ENCODE peak calls at places on chromosome 2, in five cellular contexts. Q is A549, J is psoas muscle, X is MM.1S, D is GM12878. V is an unnamed sample.

GRCh38 chr2:68643011-68643873 is at the start of gene PROKR1:
- DNase-seq in J (peak; percentile 50), X (no peak), Q (peak; percentile 7), D (no peak), V (peak; percentile 63)

GRCh38 chr2:175892046-175892445 is 110.0 kb downstream of the LNPK start:
- DNase-seq in X (no peak), Q (no peak), D (no peak), J (no peak), V (no peak)

GRCh38 chr2:158221055-158222021 is 119.7 kb downstream of the UPP2 start:
- DNase-seq in Q (no peak), X (no peak), J (no peak), D (no peak), V (no peak)

GRCh38 chr2:48113767-48114166 is 207.5 kb upstream of the FBXO11 start:
- DNase-seq in D (no peak), X (no peak), J (no peak), Q (no peak), V (no peak)

GRCh38 chr2:175309799-175310198 is 128.3 kb upstream of the ATP5MC3 start:
- DNase-seq in J (no peak), X (peak; percentile 82), Q (peak; percentile 22), D (no peak), V (no peak)

GRCh38 chr2:5915926-5916325 is 223.7 kb downstream of the SOX11 start:
- DNase-seq in D (no peak), J (no peak), Q (no peak), X (peak; percentile 40), V (peak; percentile 15)

GRCh38 chr2:218783612-218784169 is 1.7 kb downstream of the CYP27A1 start:
- DNase-seq in Q (no peak), J (no peak), X (no peak), D (no peak), V (no peak)

GRCh38 chr2:8527031-8527430 is 154.8 kb upstream of the ID2 start:
- DNase-seq in D (no peak), Q (no peak), J (peak; percentile 15), X (no peak), V (no peak)

GRCh38 chr2:17539993-17540812 is at the start of gene VSNL1:
- DNase-seq in J (peak; percentile 88), Q (no peak), D (no peak), X (peak; percentile 17), V (peak; percentile 92)

GRCh38 chr2:217875138-217875537 is 127.7 kb downstream of the TNS1 start:
- DNase-seq in Q (no peak), X (no peak), D (no peak), J (no peak), V (no peak)

GRCh38 chr2:3911891-3912455 is 208.6 kb downstream of the DCDC2C start:
- DNase-seq in Q (no peak), X (no peak), D (no peak), J (no peak), V (no peak)

GRCh38 chr2:174614261-174614660 is 16.7 kb upstream of the WIPF1 start:
- DNase-seq in X (no peak), J (no peak), D (no peak), Q (peak; percentile 69), V (no peak)

GRCh38 chr2:43358688-43359201 is 132.3 kb upstream of the ZFP36L2 start:
- DNase-seq in X (no peak), D (no peak), Q (no peak), J (no peak), V (no peak)

GRCh38 chr2:9594361-9595063 is 36.3 kb downstream of the YWHAQ start:
- DNase-seq in J (no peak), X (no peak), D (no peak), Q (peak; percentile 48), V (peak; percentile 39)

GRCh38 chr2:120579916-120580685 is 155.6 kb upstream of the GLI2 start:
- DNase-seq in Q (no peak), J (peak; percentile 12), D (no peak), X (no peak), V (no peak)

GRCh38 chr2:85312404-85312803 is 15.4 kb downstream of the TGOLN2 start:
- DNase-seq in Q (no peak), D (no peak), X (no peak), J (no peak), V (no peak)

GRCh38 chr2:39443009-39443408 is 5.9 kb upstream of the MAP4K3 start:
- DNase-seq in J (no peak), Q (no peak), X (no peak), D (no peak), V (no peak)

GRCh38 chr2:238847841-238848565 is at the start of gene TWIST2:
- DNase-seq in X (no peak), J (peak; percentile 87), D (no peak), Q (peak; percentile 60), V (peak; percentile 41)

GRCh38 chr2:53220969-53221368 is 546.6 kb upstream of the CHAC2 start:
- DNase-seq in X (no peak), J (no peak), Q (no peak), D (no peak), V (no peak)

GRCh38 chr2:88451647-88452150 is 794 bp downstream of the FOXI3 start:
- DNase-seq in X (peak; percentile 17), D (no peak), Q (no peak), J (peak; percentile 54), V (peak; percentile 25)

GRCh38 chr2:85291425-85292023 is 36.3 kb downstream of the TGOLN2 start:
- DNase-seq in D (no peak), X (peak; percentile 76), J (peak; percentile 8), Q (no peak), V (no peak)

GRCh38 chr2:180222642-180223041 is 215.5 kb upstream of the CWC22 start:
- DNase-seq in D (no peak), X (no peak), J (no peak), Q (no peak), V (no peak)

GRCh38 chr2:106841886-106842645 is 43.9 kb downstream of the ST6GAL2 start:
- DNase-seq in D (no peak), J (no peak), Q (no peak), X (peak; percentile 79), V (peak; percentile 93)

GRCh38 chr2:240705204-240705781 is 13.6 kb downstream of the AQP12A start:
- DNase-seq in X (no peak), Q (no peak), J (peak; percentile 22), D (no peak), V (no peak)

GRCh38 chr2:17460401-17461086 is 57.7 kb downstream of the RAD51AP2 start:
- DNase-seq in J (no peak), D (no peak), Q (no peak), X (no peak), V (no peak)

GRCh38 chr2:155393406-155393805 is 694.9 kb downstream of the KCNJ3 start:
- DNase-seq in J (no peak), D (no peak), Q (no peak), X (no peak), V (no peak)

GRCh38 chr2:36672199-36672598 is 24.3 kb upstream of the VIT start:
- DNase-seq in D (no peak), Q (no peak), J (no peak), X (peak; percentile 33), V (no peak)

GRCh38 chr2:232880764-232881351 is 10.8 kb downstream of the SNORC start:
- DNase-seq in J (peak; percentile 38), D (no peak), Q (no peak), X (no peak), V (no peak)

DNA sequence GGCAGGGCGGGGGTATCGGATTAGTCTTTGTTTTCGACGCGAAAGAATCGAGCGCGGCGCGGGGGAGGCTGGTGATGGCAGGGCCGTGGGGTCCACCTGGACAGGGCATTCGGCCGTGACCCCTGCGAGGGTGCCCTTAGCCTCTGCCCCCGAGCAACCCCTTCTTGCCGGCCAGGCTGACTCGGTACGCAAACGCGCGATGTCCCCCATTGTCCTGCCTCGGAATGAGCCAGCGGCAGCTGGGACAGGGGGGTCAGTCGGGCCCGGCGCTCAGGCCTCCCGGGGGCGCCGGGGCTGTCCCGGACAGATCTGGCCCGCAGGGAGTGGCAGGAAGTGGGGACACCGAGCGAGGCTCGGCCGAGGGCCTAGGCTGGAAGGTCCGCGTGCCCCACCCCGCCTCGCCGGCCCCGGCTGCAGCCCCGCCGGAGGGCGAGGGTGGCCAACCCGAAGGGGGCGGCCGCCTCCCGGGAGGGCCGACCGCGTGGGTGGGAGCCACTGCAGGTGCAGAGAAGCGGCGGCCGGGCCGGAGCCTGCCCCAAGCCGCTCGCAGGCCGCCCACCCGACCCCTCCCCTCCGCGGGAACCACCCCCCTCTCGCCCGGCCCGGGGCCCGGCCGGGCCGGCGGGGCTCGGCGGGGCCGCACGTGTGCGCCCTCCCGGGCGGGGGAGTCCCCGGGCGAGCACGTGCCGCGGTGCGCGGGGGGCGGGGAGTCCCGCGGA is at the start of gene TET3:
- DNase-seq in D (no peak), X (peak; percentile 67), J (peak; percentile 79), Q (no peak), V (peak; percentile 74)
- H3K4me1 ChIP-seq in D (peaks cover 14% of the 10 kb centered on the region), X (peaks cover 22% of the 10 kb centered on the region), J (peaks cover 56% of the 10 kb centered on the region), Q (peaks cover 68% of the 10 kb centered on the region), V (peaks cover 74% of the 10 kb centered on the region)

DNA sequence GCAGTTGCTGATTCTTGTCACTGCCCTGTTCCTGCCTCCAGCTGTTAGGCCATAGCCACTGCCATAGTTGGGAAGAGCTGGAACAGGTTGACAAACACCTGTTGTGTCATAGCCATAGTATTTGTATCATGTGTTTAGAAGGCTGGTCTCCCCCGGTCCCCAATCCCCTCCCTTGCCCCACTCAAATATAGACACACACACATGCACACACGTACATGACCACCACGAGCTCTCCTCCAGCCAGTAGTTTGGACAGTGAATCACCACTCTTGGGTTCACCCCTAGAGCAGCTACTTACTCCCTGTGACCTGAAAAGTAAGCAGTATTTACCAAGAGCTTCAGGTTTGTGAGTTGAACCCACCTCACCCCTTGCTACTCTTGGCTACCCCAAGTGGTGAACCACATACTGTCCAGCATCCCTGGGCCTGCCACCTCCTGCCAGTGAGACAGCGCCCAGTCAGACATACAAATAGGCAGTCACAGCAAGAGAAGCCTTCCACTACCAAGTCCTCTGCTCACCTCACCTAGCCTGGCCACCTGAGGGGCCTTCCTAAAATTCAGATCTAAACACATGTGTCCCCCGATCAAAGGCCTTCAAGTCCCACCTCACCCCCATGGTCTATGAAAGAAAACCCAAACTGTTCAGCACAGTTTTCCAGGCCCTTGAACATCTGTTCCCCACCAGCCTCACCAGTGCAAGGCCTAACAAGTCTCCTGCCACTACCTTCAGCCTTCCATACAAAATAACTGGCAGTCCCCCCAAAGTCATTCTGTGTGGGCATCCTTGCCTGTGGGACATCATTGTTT is 7.1 kb downstream of the PCBP1 start:
- DNase-seq in Q (no peak), D (no peak), J (no peak), X (no peak), V (no peak)
- H3K4me1 ChIP-seq in Q (peaks cover 36% of the 10 kb centered on the region), D (peaks cover 22% of the 10 kb centered on the region), J (peaks cover 13% of the 10 kb centered on the region), X (peaks cover 18% of the 10 kb centered on the region), V (peaks cover 30% of the 10 kb centered on the region)

DNA sequence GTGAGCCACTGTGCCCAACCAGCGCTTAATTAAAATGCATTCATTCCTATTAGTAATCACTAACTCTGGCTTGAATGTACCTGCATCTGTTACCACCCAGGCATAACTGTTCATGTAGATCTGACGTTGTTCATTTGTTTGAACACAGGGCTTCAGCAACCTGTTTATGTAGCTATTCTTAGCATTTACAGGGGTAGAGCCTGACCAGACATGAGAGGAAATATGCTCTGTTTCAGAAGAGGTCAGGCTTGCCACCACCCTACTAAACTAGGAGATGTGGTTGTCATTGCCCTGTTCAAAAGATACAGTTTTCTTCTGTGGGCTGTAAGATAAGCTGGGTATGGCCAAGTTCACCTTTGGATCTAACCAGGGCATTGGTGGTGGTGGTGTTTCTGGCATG is 8.8 kb downstream of the MGAT5 start:
- DNase-seq in X (peak; percentile 46), J (no peak), D (no peak), Q (no peak), V (no peak)
- H3K4me1 ChIP-seq in X (peaks cover 40% of the 10 kb centered on the region), J (peaks cover 17% of the 10 kb centered on the region), D (peaks cover 59% of the 10 kb centered on the region), Q (no peaks in the 10 kb centered on the region), V (peaks cover 25% of the 10 kb centered on the region)

GRCh38 chr2:44943693-44944101 is 2.2 kb downstream of the SIX3 start:
- DNase-seq in D (no peak), X (no peak), J (no peak), Q (no peak), V (no peak)
- H3K4me1 ChIP-seq in D (no peaks in the 10 kb centered on the region), X (no peaks in the 10 kb centered on the region), J (peaks cover 8% of the 10 kb centered on the region), Q (peaks cover 16% of the 10 kb centered on the region), V (peaks cover 33% of the 10 kb centered on the region)

V was measured in body of pancreas.